ENCODE peak calls at places on chromosomes 7 and 10, in four cellular contexts. One of them, this sample, is unnamed.
A peak's percentile ranks its signal among the peaks of the same experiment; 100 is the strongest.

GRCh38 chr10:130905921-130906320 is 405.6 kb downstream of the TCERG1L start:
- DNase-seq in suprapubic skin: no peak
- DNase-seq in skeletal muscle cell: no peak
- DNase-seq in activated CD4-positive, CD25-positive, alpha-beta regulatory T cell treated with anti-CD3 and anti-CD28 coated beads, Interleukin-2, amount 50 U/mL, for 72 hours: no peak
- DNase-seq in this sample: no peak

GRCh38 chr7:123571684-123572083 is 14.1 kb upstream of the NDUFA5 start:
- DNase-seq in suprapubic skin: no peak
- DNase-seq in skeletal muscle cell: no peak
- DNase-seq in activated CD4-positive, CD25-positive, alpha-beta regulatory T cell treated with anti-CD3 and anti-CD28 coated beads, Interleukin-2, amount 50 U/mL, for 72 hours: no peak
- DNase-seq in this sample: peak; percentile 11

GRCh38 chr10:33229252-33229943 is 105.1 kb downstream of the NRP1 start:
- DNase-seq in suprapubic skin: no peak
- DNase-seq in skeletal muscle cell: no peak
- DNase-seq in activated CD4-positive, CD25-positive, alpha-beta regulatory T cell treated with anti-CD3 and anti-CD28 coated beads, Interleukin-2, amount 50 U/mL, for 72 hours: no peak
- DNase-seq in this sample: no peak

GRCh38 chr7:55309040-55309991 is 55.8 kb upstream of the LANCL2 start:
- DNase-seq in suprapubic skin: no peak
- DNase-seq in skeletal muscle cell: no peak
- DNase-seq in activated CD4-positive, CD25-positive, alpha-beta regulatory T cell treated with anti-CD3 and anti-CD28 coated beads, Interleukin-2, amount 50 U/mL, for 72 hours: peak; percentile 56
- DNase-seq in this sample: no peak

GRCh38 chr10:3000063-3000462 is 67.3 kb upstream of the PFKP start:
- DNase-seq in suprapubic skin: no peak
- DNase-seq in skeletal muscle cell: no peak
- DNase-seq in activated CD4-positive, CD25-positive, alpha-beta regulatory T cell treated with anti-CD3 and anti-CD28 coated beads, Interleukin-2, amount 50 U/mL, for 72 hours: no peak
- DNase-seq in this sample: no peak

GRCh38 chr10:95792874-95793285 is 36.9 kb downstream of the ENTPD1 start:
- DNase-seq in suprapubic skin: no peak
- DNase-seq in skeletal muscle cell: peak; percentile 73
- DNase-seq in activated CD4-positive, CD25-positive, alpha-beta regulatory T cell treated with anti-CD3 and anti-CD28 coated beads, Interleukin-2, amount 50 U/mL, for 72 hours: no peak
- DNase-seq in this sample: no peak

GRCh38 chr7:1046722-1047679 is 2.7 kb downstream of the GPR146 start:
- DNase-seq in suprapubic skin: no peak
- DNase-seq in skeletal muscle cell: no peak
- DNase-seq in activated CD4-positive, CD25-positive, alpha-beta regulatory T cell treated with anti-CD3 and anti-CD28 coated beads, Interleukin-2, amount 50 U/mL, for 72 hours: no peak
- DNase-seq in this sample: no peak

GRCh38 chr10:49817845-49818244 is 55.7 kb upstream of the OGDHL start:
- DNase-seq in suprapubic skin: no peak
- DNase-seq in skeletal muscle cell: no peak
- DNase-seq in activated CD4-positive, CD25-positive, alpha-beta regulatory T cell treated with anti-CD3 and anti-CD28 coated beads, Interleukin-2, amount 50 U/mL, for 72 hours: no peak
- DNase-seq in this sample: no peak

GRCh38 chr10:107031981-107032699 is 132.4 kb downstream of the SORCS1 start:
- DNase-seq in suprapubic skin: no peak
- DNase-seq in skeletal muscle cell: no peak
- DNase-seq in activated CD4-positive, CD25-positive, alpha-beta regulatory T cell treated with anti-CD3 and anti-CD28 coated beads, Interleukin-2, amount 50 U/mL, for 72 hours: no peak
- DNase-seq in this sample: no peak

GRCh38 chr7:141431143-141431479 is 120.1 kb upstream of the AGK start:
- DNase-seq in suprapubic skin: no peak
- DNase-seq in skeletal muscle cell: no peak
- DNase-seq in activated CD4-positive, CD25-positive, alpha-beta regulatory T cell treated with anti-CD3 and anti-CD28 coated beads, Interleukin-2, amount 50 U/mL, for 72 hours: no peak
- DNase-seq in this sample: no peak

GRCh38 chr7:88927-89921 is 103.1 kb upstream of the FAM20C start:
- DNase-seq in suprapubic skin: no peak
- DNase-seq in skeletal muscle cell: peak; percentile 95
- DNase-seq in activated CD4-positive, CD25-positive, alpha-beta regulatory T cell treated with anti-CD3 and anti-CD28 coated beads, Interleukin-2, amount 50 U/mL, for 72 hours: no peak
- DNase-seq in this sample: peak; percentile 41

GRCh38 chr10:98956576-98957260 is 278.9 kb downstream of the HPSE2 start:
- DNase-seq in suprapubic skin: no peak
- DNase-seq in skeletal muscle cell: peak; percentile 20
- DNase-seq in activated CD4-positive, CD25-positive, alpha-beta regulatory T cell treated with anti-CD3 and anti-CD28 coated beads, Interleukin-2, amount 50 U/mL, for 72 hours: no peak
- DNase-seq in this sample: no peak

GRCh38 chr7:118104812-118105441 is 79.0 kb upstream of the LSM8 start:
- DNase-seq in suprapubic skin: no peak
- DNase-seq in skeletal muscle cell: no peak
- DNase-seq in activated CD4-positive, CD25-positive, alpha-beta regulatory T cell treated with anti-CD3 and anti-CD28 coated beads, Interleukin-2, amount 50 U/mL, for 72 hours: no peak
- DNase-seq in this sample: peak; percentile 44